ENCODE peak calls at places on chromosome 21, in ten cellular contexts. F, V, Y, O, D, U, J, C, S and R are unnamed samples.

GRCh38 chr21:16330340-16331319 is 600.8 kb downstream of the USP25 start:
- DNase-seq in F (peak), V (peak), Y (peak), O (peak), D (no peak), U (peak), J (peak), C (no peak), S (peak), R (peak)

GRCh38 chr21:37944492-37944891 is 28.2 kb upstream of the KCNJ6 start:
- DNase-seq in F (no peak), V (no peak), Y (no peak), O (no peak), D (no peak), U (no peak), J (no peak), C (no peak), S (no peak), R (no peak)

GRCh38 chr21:44625756-44626155 is 1.1 kb upstream of the KRTAP10-9 start:
- DNase-seq in F (no peak), V (no peak), Y (no peak), O (no peak), D (no peak), U (no peak), J (no peak), C (no peak), S (no peak), R (no peak)

GRCh38 chr21:18191139-18191538 is 53.5 kb upstream of the CHODL start:
- DNase-seq in F (no peak), V (no peak), Y (no peak), O (no peak), D (no peak), U (no peak), J (no peak), C (no peak), S (no peak), R (no peak)

GRCh38 chr21:44755227-44755626 is 43.9 kb upstream of the TSPEAR start:
- DNase-seq in F (no peak), V (peak), Y (no peak), O (no peak), D (no peak), U (no peak), J (no peak), C (no peak), S (no peak), R (no peak)

GRCh38 chr21:15289896-15290841 is 225.4 kb upstream of the NRIP1 start:
- DNase-seq in F (peak), V (no peak), Y (no peak), O (peak), D (no peak), U (peak), J (no peak), C (peak), S (peak), R (peak)

GRCh38 chr21:34897828-34898227 is 151.3 kb downstream of the RUNX1 start:
- DNase-seq in F (no peak), V (no peak), Y (no peak), O (no peak), D (peak), U (no peak), J (no peak), C (no peak), S (no peak), R (no peak)

GRCh38 chr21:26846036-26846931 is 1.1 kb upstream of the ADAMTS1 start:
- DNase-seq in F (peak), V (peak), Y (no peak), O (no peak), D (no peak), U (no peak), J (peak), C (peak), S (peak), R (no peak)

GRCh38 chr21:28554660-28555475 is 437.8 kb downstream of the LTN1 start:
- DNase-seq in F (no peak), V (peak), Y (no peak), O (no peak), D (no peak), U (no peak), J (no peak), C (no peak), S (no peak), R (no peak)

GRCh38 chr21:42243026-42243425 is 24.1 kb downstream of the ABCG1 start:
- DNase-seq in F (no peak), V (no peak), Y (no peak), O (no peak), D (no peak), U (no peak), J (no peak), C (no peak), S (no peak), R (no peak)